ENCODE peak calls at places on chromosomes 1 and 21, in ten cellular contexts. One of them, this sample, is unnamed.

GRCh38 chr1:201391651-201392511 is 7.2 kb downstream of the LAD1 start:
- DNase-seq in foreskin keratinocyte: no peak
- DNase-seq in brain microvascular endothelial cell: no peak
- DNase-seq in thoracic aorta: no peak
- DNase-seq in psoas muscle: no peak
- DNase-seq in tibial nerve: no peak
- DNase-seq in esophagus muscularis mucosa: no peak
- DNase-seq in stimulated activated naive CD4-positive, alpha-beta T cell: no peak
- DNase-seq in AG04450: no peak
- DNase-seq in posterior cingulate gyrus: no peak
- DNase-seq in this sample: no peak

GRCh38 chr1:55021965-55022546 is 17.3 kb upstream of the PCSK9 start:
- DNase-seq in foreskin keratinocyte: peak; percentile 81
- DNase-seq in brain microvascular endothelial cell: peak; percentile 83
- DNase-seq in thoracic aorta: peak; percentile 28
- DNase-seq in psoas muscle: peak; percentile 76
- DNase-seq in tibial nerve: peak; percentile 72
- DNase-seq in esophagus muscularis mucosa: no peak
- DNase-seq in stimulated activated naive CD4-positive, alpha-beta T cell: peak; percentile 6
- DNase-seq in AG04450: peak; percentile 74
- DNase-seq in posterior cingulate gyrus: peak; percentile 72
- DNase-seq in this sample: peak; percentile 65

GRCh38 chr21:31162827-31163226 is 124.6 kb upstream of the KRTAP19-8 start:
- DNase-seq in foreskin keratinocyte: peak; percentile 37
- DNase-seq in brain microvascular endothelial cell: peak; percentile 26
- DNase-seq in thoracic aorta: no peak
- DNase-seq in psoas muscle: no peak
- DNase-seq in tibial nerve: no peak
- DNase-seq in esophagus muscularis mucosa: peak; percentile 8
- DNase-seq in stimulated activated naive CD4-positive, alpha-beta T cell: no peak
- DNase-seq in AG04450: no peak
- DNase-seq in posterior cingulate gyrus: no peak
- DNase-seq in this sample: no peak

GRCh38 chr1:212007896-212008295 is 27.5 kb downstream of the INTS7 start:
- DNase-seq in foreskin keratinocyte: no peak
- DNase-seq in brain microvascular endothelial cell: no peak
- DNase-seq in thoracic aorta: no peak
- DNase-seq in psoas muscle: no peak
- DNase-seq in tibial nerve: no peak
- DNase-seq in esophagus muscularis mucosa: no peak
- DNase-seq in stimulated activated naive CD4-positive, alpha-beta T cell: no peak
- DNase-seq in AG04450: no peak
- DNase-seq in posterior cingulate gyrus: no peak
- DNase-seq in this sample: no peak

GRCh38 chr1:219050268-219050917 is 123.3 kb upstream of the LYPLAL1 start:
- DNase-seq in foreskin keratinocyte: no peak
- DNase-seq in brain microvascular endothelial cell: no peak
- DNase-seq in thoracic aorta: no peak
- DNase-seq in psoas muscle: no peak
- DNase-seq in tibial nerve: no peak
- DNase-seq in esophagus muscularis mucosa: no peak
- DNase-seq in stimulated activated naive CD4-positive, alpha-beta T cell: no peak
- DNase-seq in AG04450: no peak
- DNase-seq in posterior cingulate gyrus: no peak
- DNase-seq in this sample: no peak

GRCh38 chr1:218464871-218465270 is 119.7 kb downstream of the TGFB2 start:
- DNase-seq in foreskin keratinocyte: no peak
- DNase-seq in brain microvascular endothelial cell: no peak
- DNase-seq in thoracic aorta: no peak
- DNase-seq in psoas muscle: no peak
- DNase-seq in tibial nerve: no peak
- DNase-seq in esophagus muscularis mucosa: no peak
- DNase-seq in stimulated activated naive CD4-positive, alpha-beta T cell: no peak
- DNase-seq in AG04450: no peak
- DNase-seq in posterior cingulate gyrus: no peak
- DNase-seq in this sample: no peak

GRCh38 chr1:184116287-184116686 is 64.8 kb downstream of the TSEN15 start:
- DNase-seq in foreskin keratinocyte: no peak
- DNase-seq in brain microvascular endothelial cell: peak; percentile 51
- DNase-seq in thoracic aorta: no peak
- DNase-seq in psoas muscle: no peak
- DNase-seq in tibial nerve: no peak
- DNase-seq in esophagus muscularis mucosa: peak; percentile 53
- DNase-seq in stimulated activated naive CD4-positive, alpha-beta T cell: no peak
- DNase-seq in AG04450: no peak
- DNase-seq in posterior cingulate gyrus: no peak
- DNase-seq in this sample: peak; percentile 41

GRCh38 chr1:96865731-96866684 is 144.4 kb downstream of the PTBP2 start:
- DNase-seq in foreskin keratinocyte: peak; percentile 75
- DNase-seq in brain microvascular endothelial cell: peak; percentile 89
- DNase-seq in thoracic aorta: no peak
- DNase-seq in psoas muscle: no peak
- DNase-seq in tibial nerve: peak; percentile 43
- DNase-seq in esophagus muscularis mucosa: no peak
- DNase-seq in stimulated activated naive CD4-positive, alpha-beta T cell: no peak
- DNase-seq in AG04450: peak; percentile 99
- DNase-seq in posterior cingulate gyrus: no peak
- DNase-seq in this sample: peak; percentile 59

GRCh38 chr1:185654199-185654951 is 79.8 kb upstream of the HMCN1 start:
- DNase-seq in foreskin keratinocyte: no peak
- DNase-seq in brain microvascular endothelial cell: peak; percentile 70
- DNase-seq in thoracic aorta: no peak
- DNase-seq in psoas muscle: no peak
- DNase-seq in tibial nerve: no peak
- DNase-seq in esophagus muscularis mucosa: no peak
- DNase-seq in stimulated activated naive CD4-positive, alpha-beta T cell: no peak
- DNase-seq in AG04450: peak; percentile 7
- DNase-seq in posterior cingulate gyrus: no peak
- DNase-seq in this sample: no peak

This sample was measured in brain pericyte.